ENCODE peak calls at places on chromosome 4, in four cellular contexts. One of them, this sample, is unnamed.

GRCh38 chr4:47899639-47900038 is 14.7 kb downstream of the NFXL1 start:
- DNase-seq in pancreas: no peak
- DNase-seq in HCT116: no peak
- DNase-seq in mammary epithelial cell: no peak
- DNase-seq in this sample: no peak

GRCh38 chr4:147779449-147779848 is 47.6 kb downstream of the ARHGAP10 start:
- DNase-seq in pancreas: no peak
- DNase-seq in HCT116: no peak
- DNase-seq in mammary epithelial cell: no peak
- DNase-seq in this sample: no peak

GRCh38 chr4:47519239-47519883 is 34.3 kb downstream of the ATP10D start:
- DNase-seq in pancreas: no peak
- DNase-seq in HCT116: no peak
- DNase-seq in mammary epithelial cell: peak
- DNase-seq in this sample: no peak

GRCh38 chr4:87783781-87784180 is 15.6 kb upstream of the IBSP start:
- DNase-seq in pancreas: no peak
- DNase-seq in HCT116: no peak
- DNase-seq in mammary epithelial cell: no peak
- DNase-seq in this sample: no peak

GRCh38 chr4:105921301-105921700 is 26.0 kb downstream of the NPNT start:
- DNase-seq in pancreas: no peak
- DNase-seq in HCT116: no peak
- DNase-seq in mammary epithelial cell: no peak
- DNase-seq in this sample: no peak

GRCh38 chr4:126375462-126376054 is 1060.8 kb downstream of the FAT4 start:
- DNase-seq in pancreas: no peak
- DNase-seq in HCT116: no peak
- DNase-seq in mammary epithelial cell: no peak
- DNase-seq in this sample: no peak

GRCh38 chr4:39664828-39665731 is 26.4 kb upstream of the SMIM14 start:
- DNase-seq in pancreas: no peak
- DNase-seq in HCT116: no peak
- DNase-seq in mammary epithelial cell: no peak
- DNase-seq in this sample: no peak

GRCh38 chr4:158139086-158139485 is 33.7 kb downstream of the GASK1B start:
- DNase-seq in pancreas: no peak
- DNase-seq in HCT116: no peak
- DNase-seq in mammary epithelial cell: peak
- DNase-seq in this sample: no peak

GRCh38 chr4:182745268-182745667 is 171.9 kb downstream of the DCTD start:
- DNase-seq in pancreas: no peak
- DNase-seq in HCT116: no peak
- DNase-seq in mammary epithelial cell: peak
- DNase-seq in this sample: no peak

DNA sequence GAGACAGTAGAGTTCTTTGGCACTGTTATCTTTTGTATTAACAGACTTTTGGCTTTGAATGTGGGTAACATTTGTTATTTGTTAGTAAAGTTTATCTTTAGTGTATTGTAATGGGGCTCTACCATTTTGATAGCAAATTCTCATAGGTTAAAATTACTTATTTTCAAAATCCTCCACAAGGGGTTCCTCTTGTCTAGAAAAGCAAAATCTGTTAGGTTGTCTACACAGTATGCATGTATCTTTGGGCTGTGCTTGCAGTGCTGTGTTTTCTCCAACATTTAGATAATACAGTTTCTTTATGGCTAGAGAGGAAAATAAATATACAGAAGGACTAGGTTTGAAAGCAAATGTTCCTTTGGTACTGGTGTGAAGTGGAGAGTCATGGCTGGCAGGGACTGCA is 40.2 kb downstream of the POLR2B start:
- DNase-seq in pancreas: no peak
- DNase-seq in HCT116: no peak
- DNase-seq in mammary epithelial cell: no peak
- DNase-seq in this sample: no peak
- TF ChIP-seq CTCF in pancreas: no peak
- TF ChIP-seq CTCF in HCT116: no peak
- TF ChIP-seq CTCF in mammary epithelial cell: no peak
- TF ChIP-seq CTCF in this sample: no peak

GRCh38 chr4:109436504-109436903 is 2.9 kb downstream of the SEC24B start:
- DNase-seq in pancreas: no peak
- DNase-seq in HCT116: no peak
- DNase-seq in mammary epithelial cell: no peak
- DNase-seq in this sample: no peak

GRCh38 chr4:109440948-109441347 is 7.3 kb downstream of the SEC24B start:
- DNase-seq in pancreas: no peak
- DNase-seq in HCT116: no peak
- DNase-seq in mammary epithelial cell: peak
- DNase-seq in this sample: no peak

GRCh38 chr4:109444182-109444844 is 10.7 kb downstream of the SEC24B start:
- DNase-seq in pancreas: no peak
- DNase-seq in HCT116: no peak
- DNase-seq in mammary epithelial cell: no peak
- DNase-seq in this sample: no peak

GRCh38 chr4:109441858-109442480 is 8.4 kb downstream of the SEC24B start:
- DNase-seq in pancreas: no peak
- DNase-seq in HCT116: no peak
- DNase-seq in mammary epithelial cell: peak
- DNase-seq in this sample: no peak
- H3K27ac ChIP-seq in pancreas: no peak
- H3K27ac ChIP-seq in HCT116: no peak
- H3K27ac ChIP-seq in mammary epithelial cell: peak
- H3K27ac ChIP-seq in this sample: no peak

GRCh38 chr4:59834943-59835342 is 1365.2 kb upstream of the ADGRL3 start:
- DNase-seq in pancreas: no peak
- DNase-seq in HCT116: no peak
- DNase-seq in mammary epithelial cell: no peak
- DNase-seq in this sample: no peak
- TF ChIP-seq CTCF in pancreas: no peak
- TF ChIP-seq CTCF in HCT116: no peak
- TF ChIP-seq CTCF in mammary epithelial cell: no peak
- TF ChIP-seq CTCF in this sample: no peak

GRCh38 chr4:14334166-14334565 is 668.1 kb upstream of the CPEB2 start:
- DNase-seq in pancreas: no peak
- DNase-seq in HCT116: no peak
- DNase-seq in mammary epithelial cell: no peak
- DNase-seq in this sample: no peak
- H3K27ac ChIP-seq in pancreas: no peak
- H3K27ac ChIP-seq in HCT116: no peak
- H3K27ac ChIP-seq in mammary epithelial cell: no peak
- H3K27ac ChIP-seq in this sample: no peak

GRCh38 chr4:185597532-185598188 is 62.4 kb upstream of the PDLIM3 start:
- DNase-seq in pancreas: peak
- DNase-seq in HCT116: peak
- DNase-seq in mammary epithelial cell: peak
- DNase-seq in this sample: peak
- TF ChIP-seq CTCF in pancreas: peak
- TF ChIP-seq CTCF in HCT116: peak
- TF ChIP-seq CTCF in mammary epithelial cell: peak
- TF ChIP-seq CTCF in this sample: peak